ENCODE peak calls at places on chromosomes 2 and 18, in four cellular contexts. X, I, F and B are unnamed samples.

GRCh38 chr2:46984642-46985476 is 69.3 kb upstream of the MCFD2 start:
- DNase-seq in X (peak), I (peak), F (peak), B (no peak)

GRCh38 chr2:239380831-239381708 is 19.8 kb downstream of the HDAC4 start:
- DNase-seq in X (no peak), I (peak), F (peak), B (no peak)

GRCh38 chr2:15640291-15640711 is 48.6 kb downstream of the DDX1 start:
- DNase-seq in X (no peak), I (peak), F (no peak), B (no peak)

GRCh38 chr2:47076586-47077441 is 78.3 kb downstream of the STPG4 start:
- DNase-seq in X (peak), I (no peak), F (no peak), B (no peak)

GRCh38 chr2:240479561-240479960 is 44.1 kb downstream of the GPC1 start:
- DNase-seq in X (no peak), I (no peak), F (no peak), B (no peak)

GRCh38 chr18:26479686-26480079 is 68.7 kb downstream of the KCTD1 start:
- DNase-seq in X (no peak), I (no peak), F (no peak), B (no peak)

GRCh38 chr2:203782262-203782976 is 76.0 kb downstream of the CD28 start:
- DNase-seq in X (peak), I (peak), F (peak), B (peak)

GRCh38 chr18:36096955-36097354 is 29.6 kb upstream of the RPRD1A start:
- DNase-seq in X (no peak), I (no peak), F (no peak), B (no peak)

GRCh38 chr18:2244641-2245040 is 326.7 kb downstream of the METTL4 start:
- DNase-seq in X (no peak), I (no peak), F (no peak), B (no peak)

GRCh38 chr2:233354971-233355574 is 779 bp downstream of the DGKD start:
- DNase-seq in X (no peak), I (peak), F (peak), B (no peak)

GRCh38 chr2:171547720-171548119 is 25.4 kb downstream of the CYBRD1 start:
- DNase-seq in X (no peak), I (no peak), F (no peak), B (no peak)

GRCh38 chr2:137700681-137701080 is 263.6 kb upstream of the HNMT start:
- DNase-seq in X (no peak), I (no peak), F (no peak), B (no peak)